ENCODE peak calls at places on chromosomes 6 and 20, in four cellular contexts. Z, Q, J and S are unnamed samples.

GRCh38 chr6:39816744-39817143 is 24.6 kb downstream of the DAAM2 start:
- DNase-seq in Z (no peak), J (no peak), Q (no peak), S (no peak)

GRCh38 chr6:160077526-160077925 is 44.1 kb upstream of the SLC22A1 start:
- DNase-seq in Q (no peak), J (no peak), Z (no peak), S (no peak)

GRCh38 chr6:124870611-124871201 is 91.5 kb upstream of the RNF217 start:
- DNase-seq in Q (no peak), Z (no peak), J (no peak), S (no peak)

GRCh38 chr20:1296922-1297321 is 30.8 kb downstream of the SNPH start:
- DNase-seq in J (no peak), Z (no peak), Q (no peak), S (no peak)

GRCh38 chr6:26216886-26217713 is 129.9 kb downstream of the HFE start:
- DNase-seq in Z (peak; percentile 84), Q (peak; percentile 93), J (peak; percentile 83), S (peak; percentile 85)

GRCh38 chr20:10219452-10219791 is 792 bp downstream of the SNAP25 start:
- DNase-seq in Z (peak; percentile 69), Q (peak; percentile 56), J (peak; percentile 77), S (peak; percentile 94)

GRCh38 chr20:3398681-3399252 is 8.7 kb downstream of the DNAAF9 start:
- DNase-seq in Q (no peak), Z (no peak), J (no peak), S (no peak)

GRCh38 chr6:128333581-128334223 is 186.7 kb downstream of the PTPRK start:
- DNase-seq in J (no peak), Z (no peak), Q (no peak), S (no peak)

GRCh38 chr6:33126101-33126714 is 50.4 kb downstream of the HLA-DPB1 start:
- DNase-seq in Z (peak; percentile 76), J (peak; percentile 72), Q (peak; percentile 89), S (peak; percentile 86)

GRCh38 chr20:23132930-23133559 is 46.9 kb upstream of the CD93 start:
- DNase-seq in Q (no peak), J (peak; percentile 77), Z (no peak), S (no peak)

GRCh38 chr6:19879663-19880062 is 42.5 kb downstream of the ID4 start:
- DNase-seq in Q (no peak), Z (no peak), J (no peak), S (no peak)

GRCh38 chr6:149077208-149077607 is 240.3 kb upstream of the TAB2 start:
- DNase-seq in Q (no peak), Z (no peak), J (no peak), S (no peak)

GRCh38 chr6:140380371-140381218 is 1006.1 kb upstream of the CITED2 start:
- DNase-seq in J (no peak), Q (no peak), Z (no peak), S (no peak)

GRCh38 chr20:44805335-44805734 is 5.0 kb downstream of the RIMS4 start:
- DNase-seq in J (no peak), Q (no peak), Z (no peak), S (no peak)

GRCh38 chr6:37232430-37233017 is 25.0 kb upstream of the TBC1D22B start:
- DNase-seq in Q (no peak), J (no peak), Z (no peak), S (no peak)

GRCh38 chr20:58065508-58066361 is 162.7 kb downstream of the ANKRD60 start:
- DNase-seq in Z (no peak), Q (peak; percentile 13), J (no peak), S (no peak)

GRCh38 chr6:110083875-110084585 is 95.4 kb downstream of the WASF1 start:
- DNase-seq in Q (no peak), J (no peak), Z (no peak), S (no peak)

GRCh38 chr6:157610451-157610999 is 212.5 kb upstream of the SNX9 start:
- DNase-seq in Z (no peak), J (no peak), Q (peak; percentile 31), S (no peak)

GRCh38 chr6:54493138-54493537 is 184.9 kb downstream of the TINAG start:
- DNase-seq in J (no peak), Q (no peak), Z (no peak), S (no peak)

GRCh38 chr20:25669826-25670422 is 26.7 kb downstream of the ZNF337 start:
- DNase-seq in J (no peak), Z (no peak), Q (no peak), S (no peak)

GRCh38 chr6:3748208-3748701 is 3.3 kb downstream of the PXDC1 start:
- DNase-seq in J (peak; percentile 73), Q (peak; percentile 85), Z (peak; percentile 72), S (peak; percentile 77)
- H3K4me3 ChIP-seq in J (no peak overlapping the region), Q (no peak overlapping the region), Z (no peak overlapping the region), S (no peak overlapping the region)

GRCh38 chr20:48397689-48398005 is 430.2 kb downstream of the PREX1 start:
- DNase-seq in Z (no peak), Q (no peak), J (no peak), S (peak; percentile 84)

GRCh38 chr20:48394415-48395081 is 433.3 kb downstream of the PREX1 start:
- DNase-seq in Q (no peak), J (no peak), Z (no peak), S (no peak)

GRCh38 chr20:48401359-48401758 is 426.4 kb downstream of the PREX1 start:
- DNase-seq in Z (no peak), J (no peak), Q (no peak), S (no peak)

GRCh38 chr20:48400009-48400408 is 427.8 kb downstream of the PREX1 start:
- DNase-seq in Z (no peak), J (no peak), Q (no peak), S (no peak)

GRCh38 chr20:48398506-48399449 is 429.0 kb downstream of the PREX1 start:
- DNase-seq in Z (no peak), Q (no peak), J (no peak), S (no peak)
- H3K4me1 ChIP-seq in Z (peaks cover 9% of the 10 kb centered on the region), Q (no peaks in the 10 kb centered on the region), J (no peaks in the 10 kb centered on the region), S (peaks cover 14% of the 10 kb centered on the region)

GRCh38 chr6:35021014-35021413 is 120.1 kb downstream of the TCP11 start:
- DNase-seq in J (peak; percentile 63), Z (peak; percentile 47), Q (no peak), S (no peak)
- H3K4me3 ChIP-seq in J (peak overlapping the region; percentile 25), Z (peak overlapping the region; percentile 51), Q (no peak overlapping the region), S (no peak overlapping the region)

DNA sequence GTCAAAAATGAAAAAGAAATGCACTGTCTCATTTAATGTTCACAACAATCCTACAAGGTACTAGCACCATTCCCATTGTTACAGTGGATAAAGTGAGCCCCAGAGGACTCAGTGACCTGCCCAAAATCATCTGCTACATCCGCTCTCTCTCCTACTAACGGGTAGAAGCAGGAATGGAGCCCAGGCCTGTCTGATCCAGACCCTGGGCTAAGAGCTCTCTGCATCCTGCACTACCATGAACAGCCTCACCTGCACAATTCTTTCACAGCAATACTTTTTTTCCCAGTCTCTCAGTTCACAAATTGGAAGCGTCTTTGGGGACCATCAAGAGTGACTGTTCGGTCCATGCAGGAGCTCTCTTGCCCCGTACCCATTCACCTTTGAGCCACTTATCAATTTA is 31.2 kb downstream of the ATP9A start:
- DNase-seq in Q (no peak), Z (no peak), J (no peak), S (no peak)
- H3K4me1 ChIP-seq in Q (no peaks in the 10 kb centered on the region), Z (peaks cover 18% of the 10 kb centered on the region), J (no peaks in the 10 kb centered on the region), S (no peaks in the 10 kb centered on the region)

DNA sequence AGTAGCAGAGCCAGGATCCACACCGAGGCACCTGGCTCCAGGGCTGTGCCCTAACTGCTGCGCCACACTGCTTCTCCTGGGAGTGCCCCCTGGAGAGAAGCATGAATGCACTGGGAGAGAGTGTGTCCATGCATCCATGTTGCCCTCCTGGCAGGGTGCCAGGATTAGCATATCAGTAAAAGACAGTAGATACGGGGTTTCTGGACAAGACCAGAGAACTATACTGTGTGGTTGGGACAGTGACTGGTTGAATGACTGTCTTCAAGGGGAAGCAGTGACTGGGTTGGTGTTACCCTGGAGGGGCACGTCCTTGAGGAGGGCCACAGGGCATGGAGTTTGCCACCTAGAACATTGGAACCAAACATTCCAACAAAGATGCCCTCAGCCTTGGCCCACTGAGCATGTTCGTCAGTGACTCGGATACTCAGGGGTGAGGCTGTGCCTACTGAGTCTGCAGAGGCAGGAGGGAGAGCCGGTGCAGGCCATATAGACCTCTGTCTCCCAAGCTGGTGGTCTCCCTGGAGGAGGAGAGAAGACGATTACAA is 288.8 kb downstream of the CDC5L start:
- DNase-seq in Q (no peak), J (no peak), Z (no peak), S (peak; percentile 48)
- H3K4me3 ChIP-seq in Q (no peak overlapping the region), J (no peak overlapping the region), Z (no peak overlapping the region), S (no peak overlapping the region)

GRCh38 chr6:132132420-132132819 is 181.2 kb upstream of the CCN2 start:
- DNase-seq in Q (no peak), Z (no peak), J (no peak), S (no peak)

GRCh38 chr6:132131351-132131750 is 180.2 kb upstream of the CCN2 start:
- DNase-seq in Z (no peak), J (no peak), Q (no peak), S (no peak)

GRCh38 chr6:132128424-132128823 is 177.3 kb upstream of the CCN2 start:
- DNase-seq in Z (no peak), J (no peak), Q (no peak), S (no peak)

GRCh38 chr6:132131777-132132176 is 180.6 kb upstream of the CCN2 start:
- DNase-seq in Q (no peak), J (peak; percentile 59), Z (no peak), S (no peak)

GRCh38 chr6:132130530-132131298 is 179.5 kb upstream of the CCN2 start:
- DNase-seq in Z (no peak), Q (peak; percentile 47), J (peak; percentile 71), S (no peak)
- H3K4me1 ChIP-seq in Z (peaks cover 7% of the 10 kb centered on the region), Q (no peaks in the 10 kb centered on the region), J (peaks cover 7% of the 10 kb centered on the region), S (no peaks in the 10 kb centered on the region)